ENCODE peak calls at places on chromosomes 5 and 9, in ten cellular contexts. K is H1, N is transverse colon, S is endothelial cell of umbilical vein, J is SK-N-SH, M is HL-60, V is K562, E is GM12892, L is breast epithelium, C is Panc1. Z is an unnamed sample.

GRCh38 chr9:91500509-91501011 is 76.9 kb upstream of the NFIL3 start:
- DNase-seq in N (no peak), S (peak), V (peak), C (no peak), J (no peak), K (no peak), L (no peak), M (no peak), E (no peak), Z (no peak)

GRCh38 chr5:74206571-74207550 is 433.7 kb downstream of the ENC1 start:
- DNase-seq in V (no peak), L (no peak), J (peak), N (peak), C (no peak), M (no peak), K (no peak), E (no peak), S (peak), Z (no peak)

GRCh38 chr5:113447651-113448050 is 12.9 kb upstream of the TSSK1B start:
- DNase-seq in M (no peak), C (no peak), S (no peak), L (no peak), N (no peak), E (no peak), V (no peak), J (peak), K (no peak), Z (no peak)

GRCh38 chr5:33892419-33893151 is 795 bp upstream of the ADAMTS12 start:
- DNase-seq in M (no peak), L (peak), J (no peak), V (no peak), N (peak), E (no peak), S (no peak), C (no peak), K (no peak), Z (no peak)

GRCh38 chr9:116156621-116157314 is 3.2 kb downstream of the PAPPA start:
- DNase-seq in K (peak), M (no peak), E (no peak), V (no peak), L (no peak), S (peak), J (peak), C (no peak), N (peak), Z (no peak)

GRCh38 chr5:34886718-34887117 is 28.6 kb downstream of the RAD1 start:
- DNase-seq in S (no peak), K (no peak), E (no peak), N (no peak), J (no peak), V (no peak), C (no peak), L (no peak), M (no peak), Z (no peak)

GRCh38 chr5:178218237-178218636 is 13.9 kb downstream of the HNRNPAB start:
- DNase-seq in M (no peak), K (no peak), C (no peak), S (no peak), E (no peak), J (no peak), V (no peak), N (no peak), L (no peak), Z (no peak)

GRCh38 chr5:136506131-136506530 is 140.8 kb upstream of the TRPC7 start:
- DNase-seq in J (no peak), M (no peak), N (no peak), K (no peak), V (no peak), S (no peak), L (no peak), E (no peak), C (no peak), Z (no peak)

GRCh38 chr5:148733601-148734438 is 79.5 kb upstream of the HTR4 start:
- DNase-seq in E (no peak), M (peak), J (peak), V (peak), S (peak), C (peak), K (peak), L (peak), N (peak), Z (no peak)

GRCh38 chr5:36417668-36418067 is 116.0 kb upstream of the RANBP3L start:
- DNase-seq in K (peak), L (no peak), C (no peak), S (no peak), J (no peak), E (no peak), V (no peak), M (no peak), N (no peak), Z (no peak)

GRCh38 chr5:35133186-35133585 is 85.4 kb upstream of the AGXT2 start:
- DNase-seq in N (no peak), K (no peak), V (no peak), L (no peak), S (no peak), E (no peak), C (no peak), J (no peak), M (no peak), Z (no peak)

GRCh38 chr5:149493316-149493715 is 57.9 kb downstream of the CSNK1A1 start:
- DNase-seq in N (no peak), K (no peak), V (no peak), S (no peak), L (no peak), E (no peak), J (no peak), C (no peak), M (no peak), Z (no peak)

GRCh38 chr9:76369583-76369982 is 24.6 kb downstream of the RFK start:
- DNase-seq in N (peak), L (no peak), K (no peak), C (no peak), E (no peak), M (no peak), V (no peak), S (peak), J (peak), Z (no peak)

GRCh38 chr5:91978221-91978882 is 595.2 kb upstream of the ARRDC3 start:
- DNase-seq in K (no peak), E (no peak), S (no peak), C (no peak), V (no peak), N (no peak), M (no peak), J (no peak), L (no peak), Z (no peak)

GRCh38 chr9:131162886-131163285 is 37.5 kb downstream of the NUP214 start:
- DNase-seq in S (no peak), M (no peak), V (no peak), J (no peak), C (no peak), K (no peak), L (no peak), N (no peak), E (no peak), Z (no peak)

GRCh38 chr5:134507495-134507894 is 18.0 kb upstream of the JADE2 start:
- DNase-seq in C (no peak), N (peak), S (no peak), L (no peak), K (no peak), V (no peak), M (no peak), J (no peak), E (no peak), Z (no peak)

GRCh38 chr5:1008451-1009358 is at the start of gene NKD2:
- DNase-seq in L (peak), N (peak), S (peak), V (peak), M (no peak), J (peak), C (no peak), E (peak), K (peak), Z (peak)

GRCh38 chr9:79573697-79573976 is 1.9 kb downstream of the TLE4 start:
- DNase-seq in V (no peak), E (no peak), L (no peak), K (no peak), J (no peak), M (no peak), C (no peak), S (no peak), N (no peak), Z (no peak)

GRCh38 chr9:6040077-6040476 is 24.7 kb upstream of the RANBP6 start:
- DNase-seq in K (no peak), S (no peak), C (no peak), J (no peak), E (no peak), V (no peak), L (no peak), N (no peak), M (no peak), Z (no peak)

GRCh38 chr5:107469064-107469463 is 201.7 kb downstream of the EFNA5 start:
- DNase-seq in N (no peak), K (no peak), C (no peak), M (no peak), S (no peak), E (no peak), J (no peak), L (no peak), V (no peak), Z (no peak)

GRCh38 chr9:85603920-85604319 is 137.8 kb downstream of the AGTPBP1 start:
- DNase-seq in C (no peak), L (no peak), N (no peak), M (no peak), K (no peak), S (no peak), E (no peak), V (no peak), J (no peak), Z (no peak)

GRCh38 chr5:154351141-154351540 is 94.7 kb upstream of the SAP30L start:
- DNase-seq in V (no peak), J (no peak), E (no peak), S (no peak), N (no peak), M (no peak), K (no peak), L (no peak), C (no peak), Z (no peak)

GRCh38 chr9:126336350-126337335 is 10.0 kb downstream of the MVB12B start:
- DNase-seq in S (no peak), C (no peak), L (no peak), V (no peak), J (no peak), K (no peak), E (no peak), N (no peak), M (peak), Z (no peak)

GRCh38 chr9:92468206-92468605 is 14.1 kb downstream of the ASPN start:
- DNase-seq in M (no peak), E (no peak), S (no peak), K (no peak), J (no peak), V (no peak), L (no peak), C (no peak), N (no peak), Z (no peak)

GRCh38 chr5:153350192-153350883 is 140.1 kb upstream of the GRIA1 start:
- DNase-seq in S (no peak), K (peak), C (no peak), V (no peak), J (no peak), L (no peak), N (no peak), E (no peak), M (no peak), Z (no peak)

GRCh38 chr9:6680797-6681146 is 35.2 kb upstream of the GLDC start:
- DNase-seq in J (peak), L (peak), V (no peak), C (no peak), E (peak), K (no peak), M (peak), N (peak), S (no peak), Z (peak)

GRCh38 chr5:141928051-141928450 is 4.4 kb downstream of the DELE1 start:
- DNase-seq in J (no peak), E (no peak), N (no peak), S (no peak), M (no peak), L (no peak), V (no peak), C (no peak), K (no peak), Z (no peak)

GRCh38 chr9:17802249-17802857 is 223.5 kb downstream of the SH3GL2 start:
- DNase-seq in S (peak), V (no peak), K (no peak), N (no peak), C (no peak), L (no peak), J (peak), M (no peak), E (no peak), Z (no peak)

GRCh38 chr5:54930736-54931135 is 54.7 kb downstream of the ESM1 start:
- DNase-seq in L (no peak), J (no peak), K (no peak), E (no peak), C (no peak), N (no peak), S (no peak), V (no peak), M (no peak), Z (no peak)

GRCh38 chr5:53560506-53561191 is at the start of gene NDUFS4:
- DNase-seq in S (peak), M (peak), E (peak), L (peak), K (peak), V (peak), N (peak), J (peak), C (peak), Z (peak)

GRCh38 chr5:128470663-128471062 is 67.4 kb downstream of the FBN2 start:
- DNase-seq in L (no peak), S (no peak), E (no peak), V (no peak), C (no peak), J (no peak), N (no peak), K (no peak), M (no peak), Z (no peak)

GRCh38 chr9:93678199-93679019 is 102.0 kb downstream of the PHF2 start:
- DNase-seq in C (no peak), S (no peak), M (no peak), E (no peak), L (peak), K (peak), N (no peak), V (no peak), J (peak), Z (no peak)

GRCh38 chr5:58836351-58836750 is 253.5 kb downstream of the RAB3C start:
- DNase-seq in J (no peak), C (no peak), N (no peak), L (no peak), E (no peak), K (no peak), S (no peak), V (no peak), M (no peak), Z (no peak)

GRCh38 chr5:82352146-82352791 is 74.1 kb upstream of the RPS23 start:
- DNase-seq in V (no peak), N (no peak), S (peak), K (no peak), L (no peak), E (no peak), M (no peak), C (no peak), J (no peak), Z (no peak)

GRCh38 chr9:121876212-121876611 is 216.9 kb downstream of the TTLL11 start:
- DNase-seq in V (no peak), M (no peak), K (no peak), E (no peak), J (no peak), N (no peak), L (no peak), C (no peak), S (no peak), Z (no peak)

GRCh38 chr9:94920439-94920951 is 194.0 kb downstream of the AOPEP start:
- DNase-seq in E (no peak), K (no peak), M (no peak), V (no peak), C (no peak), S (no peak), L (no peak), J (no peak), N (peak), Z (no peak)

GRCh38 chr5:110469486-110469885 is 257.0 kb downstream of the TMEM232 start:
- DNase-seq in S (no peak), M (no peak), L (no peak), J (no peak), C (no peak), N (no peak), K (no peak), V (no peak), E (no peak), Z (no peak)

GRCh38 chr9:35706951-35707350 is 17.2 kb upstream of the TPM2 start:
- DNase-seq in N (no peak), M (no peak), C (no peak), J (no peak), S (no peak), E (no peak), V (no peak), K (no peak), L (no peak), Z (no peak)

DNA sequence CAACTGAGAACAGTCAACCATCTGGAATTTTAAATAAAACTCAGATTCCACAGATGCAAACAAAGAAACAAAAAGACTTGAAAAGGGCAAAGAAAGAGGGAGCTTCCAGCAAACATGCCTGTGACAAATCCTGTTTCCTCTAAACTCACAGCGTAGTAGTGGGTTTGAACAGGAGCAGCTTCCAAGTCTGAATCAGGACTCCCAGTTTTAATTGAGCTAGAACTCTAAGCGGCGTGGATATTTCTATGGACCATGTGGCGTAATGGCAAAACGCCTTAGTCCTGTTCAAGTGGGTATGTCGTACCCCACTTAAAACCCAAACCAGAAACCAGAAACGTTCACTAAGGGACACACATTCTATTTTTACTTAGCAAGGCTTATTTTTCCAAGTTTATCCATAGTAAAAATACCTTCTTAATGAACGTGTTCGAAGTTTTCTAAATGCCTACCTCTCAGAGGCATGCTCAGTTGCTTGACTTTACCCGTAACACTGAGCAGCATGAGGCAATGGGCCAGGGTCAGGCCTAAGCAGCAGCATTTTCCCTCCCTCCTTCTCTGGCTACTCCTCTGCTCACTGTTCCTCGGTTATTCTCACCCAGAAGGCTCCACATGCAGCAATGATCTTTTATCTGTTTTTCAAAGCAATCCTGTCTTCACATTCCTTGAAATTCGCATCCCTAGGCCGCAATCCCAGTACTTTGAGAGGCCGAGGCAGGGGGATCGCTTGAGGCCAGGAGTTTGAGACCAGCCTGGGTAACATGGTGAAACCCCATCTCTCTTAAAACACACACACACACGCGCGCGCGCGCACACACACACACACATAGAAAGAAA is 77.9 kb downstream of the FNBP1 start:
- DNase-seq in S (peak), K (no peak), L (no peak), C (no peak), V (no peak), N (no peak), M (no peak), E (no peak), J (no peak), Z (no peak)
- TF ChIP-seq POLR2AphosphoS5 in S (no peak), K (no peak), L (no peak), C (no peak), V (no peak), N (no peak), M (no peak), E (no peak), J (no peak), Z (peak)

DNA sequence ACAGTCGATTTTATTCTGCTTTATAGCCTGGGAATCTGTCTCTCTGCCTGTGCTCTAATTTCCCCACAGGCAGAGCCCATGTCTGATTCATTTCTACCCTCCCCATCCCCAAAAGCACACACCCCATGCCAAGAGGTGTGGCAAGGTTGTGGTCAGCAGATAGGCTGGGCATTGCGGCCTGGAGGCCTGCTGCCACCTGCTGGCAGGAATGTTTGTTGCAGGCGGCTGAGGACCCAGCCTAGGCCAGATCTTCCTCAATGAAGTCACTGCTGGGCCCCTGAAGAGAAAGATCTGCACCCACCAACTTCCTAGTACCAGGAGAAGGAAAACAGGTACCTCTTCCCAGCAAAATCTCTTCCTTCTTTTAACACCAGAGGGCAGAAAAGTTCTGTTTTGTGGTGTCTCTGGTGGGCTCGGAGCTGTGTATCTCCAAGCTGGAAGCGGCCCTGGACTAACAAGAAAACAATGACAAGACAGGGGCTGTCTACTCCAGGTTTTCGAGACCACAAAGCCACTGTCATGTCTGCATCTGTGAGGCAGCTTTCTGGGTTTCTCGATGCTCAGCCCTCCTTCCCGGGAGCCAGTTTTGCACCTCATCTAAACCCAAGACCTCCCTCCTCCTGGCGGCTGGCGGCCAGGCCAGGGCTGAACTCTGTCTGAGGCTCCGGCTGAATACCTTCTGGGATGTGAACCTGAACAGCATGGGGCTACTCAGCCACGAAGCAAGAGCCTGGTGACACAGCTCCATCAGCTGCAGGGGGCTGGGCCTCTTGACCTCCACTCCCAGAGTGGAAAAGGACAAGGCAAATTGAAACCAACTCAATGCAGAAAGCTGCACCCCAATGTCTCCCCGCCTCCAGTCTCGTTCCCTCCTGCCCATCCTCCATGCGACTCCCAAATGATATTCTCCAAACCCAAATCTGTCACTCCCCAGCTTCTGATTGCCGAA is 4.9 kb downstream of the ANKS6 start:
- DNase-seq in M (peak), L (peak), V (peak), E (peak), J (peak), K (peak), C (peak), N (peak), S (peak), Z (peak)
- TF ChIP-seq POLR2AphosphoS5 in M (no peak), L (peak), V (no peak), E (no peak), J (no peak), K (no peak), C (no peak), N (peak), S (no peak), Z (no peak)

GRCh38 chr5:61620660-61621650 is 288.9 kb downstream of the ZSWIM6 start:
- DNase-seq in M (no peak), L (no peak), K (no peak), C (no peak), J (no peak), V (no peak), N (no peak), E (no peak), S (no peak), Z (no peak)
- TF ChIP-seq POLR2AphosphoS5 in M (no peak), L (no peak), K (no peak), C (no peak), J (no peak), V (no peak), N (no peak), E (no peak), S (no peak), Z (no peak)

DNA sequence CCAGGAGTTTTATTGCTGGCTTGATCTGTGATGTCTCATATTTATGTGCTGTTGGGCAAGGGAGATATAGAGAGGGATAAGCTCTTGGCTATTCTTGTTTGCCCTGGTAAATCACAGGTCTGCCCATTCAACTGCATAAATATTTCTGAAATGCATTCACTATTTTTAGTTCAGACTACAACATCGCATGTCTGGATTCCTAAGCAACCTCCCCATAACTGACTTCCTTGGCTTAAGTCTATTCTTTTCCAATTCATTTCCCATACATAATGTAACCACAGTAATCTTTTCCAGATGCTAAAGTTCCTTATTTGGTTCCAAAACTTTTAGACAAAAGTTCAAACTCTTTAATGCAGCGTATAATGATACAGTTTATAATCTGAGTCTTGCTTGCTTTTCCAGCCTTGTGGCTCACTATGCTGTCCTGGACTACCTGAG is 321.4 kb upstream of the ACTBL2 start:
- DNase-seq in L (no peak), J (no peak), V (no peak), C (no peak), S (no peak), K (no peak), E (no peak), M (no peak), N (no peak), Z (no peak)
- TF ChIP-seq POLR2AphosphoS5 in L (no peak), J (peak), V (no peak), C (no peak), S (no peak), K (no peak), E (no peak), M (no peak), N (no peak), Z (no peak)

Z was measured in GM12891.